ENCODE peak calls at places on chromosomes 2 and 18, in eight cellular contexts. One of them, this sample, is unnamed.

GRCh38 chr2:14543284-14543683 is 89.2 kb upstream of the LRATD1 start:
- DNase-seq in colonic mucosa: no peak
- DNase-seq in Peyer's patch: no peak
- DNase-seq in NCI-H345: peak
- DNase-seq in naive thymus-derived CD4-positive, alpha-beta T cell: no peak
- DNase-seq in NCI-H2029: peak
- DNase-seq in T follicular helper cell: no peak
- DNase-seq in pancreas: no peak
- DNase-seq in this sample: no peak

GRCh38 chr2:72204782-72205545 is 57.3 kb upstream of the CYP26B1 start:
- DNase-seq in colonic mucosa: no peak
- DNase-seq in Peyer's patch: no peak
- DNase-seq in NCI-H345: no peak
- DNase-seq in naive thymus-derived CD4-positive, alpha-beta T cell: no peak
- DNase-seq in NCI-H2029: no peak
- DNase-seq in T follicular helper cell: no peak
- DNase-seq in pancreas: no peak
- DNase-seq in this sample: no peak

GRCh38 chr2:2826209-2826551 is 495.1 kb upstream of the MYT1L start:
- DNase-seq in colonic mucosa: peak
- DNase-seq in Peyer's patch: no peak
- DNase-seq in NCI-H345: no peak
- DNase-seq in naive thymus-derived CD4-positive, alpha-beta T cell: no peak
- DNase-seq in NCI-H2029: no peak
- DNase-seq in T follicular helper cell: no peak
- DNase-seq in pancreas: no peak
- DNase-seq in this sample: no peak

GRCh38 chr2:219430633-219431615 is 3.7 kb upstream of the SPEG start:
- DNase-seq in colonic mucosa: no peak
- DNase-seq in Peyer's patch: no peak
- DNase-seq in NCI-H345: no peak
- DNase-seq in naive thymus-derived CD4-positive, alpha-beta T cell: no peak
- DNase-seq in NCI-H2029: no peak
- DNase-seq in T follicular helper cell: no peak
- DNase-seq in pancreas: no peak
- DNase-seq in this sample: no peak

GRCh38 chr18:49238433-49239042 is 221.9 kb downstream of the DYM start:
- DNase-seq in colonic mucosa: no peak
- DNase-seq in Peyer's patch: no peak
- DNase-seq in NCI-H345: no peak
- DNase-seq in naive thymus-derived CD4-positive, alpha-beta T cell: no peak
- DNase-seq in NCI-H2029: no peak
- DNase-seq in T follicular helper cell: no peak
- DNase-seq in pancreas: no peak
- DNase-seq in this sample: no peak

GRCh38 chr2:43360137-43360536 is 133.7 kb upstream of the ZFP36L2 start:
- DNase-seq in colonic mucosa: no peak
- DNase-seq in Peyer's patch: no peak
- DNase-seq in NCI-H345: no peak
- DNase-seq in naive thymus-derived CD4-positive, alpha-beta T cell: no peak
- DNase-seq in NCI-H2029: no peak
- DNase-seq in T follicular helper cell: no peak
- DNase-seq in pancreas: no peak
- DNase-seq in this sample: no peak

GRCh38 chr2:172431428-172431827 is 4.0 kb downstream of the ITGA6 start:
- DNase-seq in colonic mucosa: peak
- DNase-seq in Peyer's patch: no peak
- DNase-seq in NCI-H345: no peak
- DNase-seq in naive thymus-derived CD4-positive, alpha-beta T cell: no peak
- DNase-seq in NCI-H2029: no peak
- DNase-seq in T follicular helper cell: no peak
- DNase-seq in pancreas: no peak
- DNase-seq in this sample: no peak

GRCh38 chr2:11288431-11288830 is 56.0 kb downstream of the ROCK2 start:
- DNase-seq in colonic mucosa: no peak
- DNase-seq in Peyer's patch: no peak
- DNase-seq in NCI-H345: no peak
- DNase-seq in naive thymus-derived CD4-positive, alpha-beta T cell: no peak
- DNase-seq in NCI-H2029: no peak
- DNase-seq in T follicular helper cell: no peak
- DNase-seq in pancreas: no peak
- DNase-seq in this sample: no peak

GRCh38 chr2:8566788-8567468 is 114.9 kb upstream of the ID2 start:
- DNase-seq in colonic mucosa: peak
- DNase-seq in Peyer's patch: peak
- DNase-seq in NCI-H345: peak
- DNase-seq in naive thymus-derived CD4-positive, alpha-beta T cell: no peak
- DNase-seq in NCI-H2029: peak
- DNase-seq in T follicular helper cell: no peak
- DNase-seq in pancreas: no peak
- DNase-seq in this sample: peak

GRCh38 chr2:8021942-8022341 is 659.9 kb upstream of the ID2 start:
- DNase-seq in colonic mucosa: no peak
- DNase-seq in Peyer's patch: no peak
- DNase-seq in NCI-H345: no peak
- DNase-seq in naive thymus-derived CD4-positive, alpha-beta T cell: no peak
- DNase-seq in NCI-H2029: no peak
- DNase-seq in T follicular helper cell: no peak
- DNase-seq in pancreas: no peak
- DNase-seq in this sample: no peak

GRCh38 chr2:84636080-84636971 is 120.0 kb downstream of the DNAH6 start:
- DNase-seq in colonic mucosa: peak
- DNase-seq in Peyer's patch: no peak
- DNase-seq in NCI-H345: no peak
- DNase-seq in naive thymus-derived CD4-positive, alpha-beta T cell: no peak
- DNase-seq in NCI-H2029: no peak
- DNase-seq in T follicular helper cell: no peak
- DNase-seq in pancreas: no peak
- DNase-seq in this sample: no peak

GRCh38 chr18:41060967-41061366 is 894.1 kb upstream of the PIK3C3 start:
- DNase-seq in colonic mucosa: no peak
- DNase-seq in Peyer's patch: no peak
- DNase-seq in NCI-H345: no peak
- DNase-seq in naive thymus-derived CD4-positive, alpha-beta T cell: no peak
- DNase-seq in NCI-H2029: no peak
- DNase-seq in T follicular helper cell: no peak
- DNase-seq in pancreas: no peak
- DNase-seq in this sample: no peak

GRCh38 chr2:20925265-20925889 is 102.5 kb upstream of the LDAH start:
- DNase-seq in colonic mucosa: no peak
- DNase-seq in Peyer's patch: no peak
- DNase-seq in NCI-H345: no peak
- DNase-seq in naive thymus-derived CD4-positive, alpha-beta T cell: no peak
- DNase-seq in NCI-H2029: no peak
- DNase-seq in T follicular helper cell: no peak
- DNase-seq in pancreas: no peak
- DNase-seq in this sample: no peak

GRCh38 chr2:74083750-74084149 is 64.0 kb downstream of the BOLA3 start:
- DNase-seq in colonic mucosa: no peak
- DNase-seq in Peyer's patch: no peak
- DNase-seq in NCI-H345: no peak
- DNase-seq in naive thymus-derived CD4-positive, alpha-beta T cell: no peak
- DNase-seq in NCI-H2029: no peak
- DNase-seq in T follicular helper cell: no peak
- DNase-seq in pancreas: no peak
- DNase-seq in this sample: no peak

GRCh38 chr2:100606740-100607343 is 44.0 kb downstream of the PDCL3 start:
- DNase-seq in colonic mucosa: peak
- DNase-seq in Peyer's patch: no peak
- DNase-seq in NCI-H345: peak
- DNase-seq in naive thymus-derived CD4-positive, alpha-beta T cell: peak
- DNase-seq in NCI-H2029: peak
- DNase-seq in T follicular helper cell: no peak
- DNase-seq in pancreas: no peak
- DNase-seq in this sample: no peak

GRCh38 chr2:180829261-180829660 is 151.1 kb upstream of the UBE2E3 start:
- DNase-seq in colonic mucosa: no peak
- DNase-seq in Peyer's patch: no peak
- DNase-seq in NCI-H345: no peak
- DNase-seq in naive thymus-derived CD4-positive, alpha-beta T cell: no peak
- DNase-seq in NCI-H2029: no peak
- DNase-seq in T follicular helper cell: no peak
- DNase-seq in pancreas: no peak
- DNase-seq in this sample: no peak

This sample was measured in DMS79.